ENCODE peak calls at places on chromosomes 16 and 17, in five cellular contexts. E is HepG2, C is NT2/D1, H is GM12878, U is H1. T is an unnamed sample.

GRCh38 chr17:54906713-54907112 is 6.1 kb downstream of the TOM1L1 start:
- DNase-seq in E (no peak), C (no peak), H (no peak), U (no peak), T (no peak)

GRCh38 chr16:53849994-53850393 is 146.0 kb downstream of the FTO start:
- DNase-seq in E (no peak), C (no peak), H (no peak), U (no peak), T (no peak)

GRCh38 chr17:15334266-15334665 is 7.1 kb downstream of the TEKT3 start:
- DNase-seq in E (no peak), C (no peak), H (no peak), U (no peak), T (no peak)

GRCh38 chr17:67800495-67800928 is 24.8 kb upstream of the BPTF start:
- DNase-seq in E (peak; percentile 83), C (peak; percentile 48), H (peak; percentile 59), U (peak; percentile 87), T (peak; percentile 82)

GRCh38 chr17:10051112-10051511 is 146.0 kb upstream of the RCVRN start:
- DNase-seq in E (no peak), C (no peak), H (no peak), U (no peak), T (no peak)

GRCh38 chr17:77465358-77466041 is 324.7 kb downstream of the SEC14L1 start:
- DNase-seq in E (no peak), C (no peak), H (peak; percentile 86), U (peak; percentile 63), T (no peak)

GRCh38 chr16:66961065-66961744 is at the start of gene CES3:
- DNase-seq in E (peak; percentile 85), C (peak; percentile 84), H (no peak), U (peak; percentile 87), T (peak; percentile 89)

GRCh38 chr16:62105244-62105643 is 69.0 kb upstream of the CDH8 start:
- DNase-seq in E (no peak), C (no peak), H (no peak), U (no peak), T (no peak)

GRCh38 chr17:80833952-80834895 is 157.4 kb upstream of the CHMP6 start:
- DNase-seq in E (no peak), C (no peak), H (no peak), U (no peak), T (no peak)

GRCh38 chr17:14307560-14308024 is 6.7 kb downstream of the HS3ST3B1 start:
- DNase-seq in E (peak; percentile 42), C (no peak), H (no peak), U (no peak), T (no peak)

GRCh38 chr16:10981697-10982216 is 37.4 kb downstream of the CLEC16A start:
- DNase-seq in E (peak; percentile 45), C (no peak), H (no peak), U (peak; percentile 69), T (peak; percentile 32)

GRCh38 chr17:33492731-33493260 is 199.7 kb upstream of the ASIC2 start:
- DNase-seq in E (no peak), C (no peak), H (no peak), U (no peak), T (no peak)

GRCh38 chr17:47742319-47743181 is 9.5 kb downstream of the TBX21 start:
- DNase-seq in E (peak; percentile 35), C (peak; percentile 28), H (no peak), U (peak; percentile 89), T (peak; percentile 83)

GRCh38 chr17:77280304-77280910 is 139.6 kb downstream of the SEC14L1 start:
- DNase-seq in E (no peak), C (no peak), H (no peak), U (peak; percentile 66), T (no peak)

GRCh38 chr16:54447606-54448440 is 161.2 kb upstream of the IRX3 start:
- DNase-seq in E (no peak), C (no peak), H (no peak), U (no peak), T (no peak)

GRCh38 chr16:11105038-11105903 is 150.7 kb downstream of the SOCS1 start:
- DNase-seq in E (peak; percentile 90), C (no peak), H (peak; percentile 86), U (no peak), T (no peak)

GRCh38 chr17:28941251-28941650 is 10.1 kb downstream of the PHF12 start:
- DNase-seq in E (no peak), C (no peak), H (no peak), U (no peak), T (no peak)

GRCh38 chr17:17044846-17045561 is 2.7 kb downstream of the MPRIP start:
- DNase-seq in E (no peak), C (no peak), H (peak; percentile 35), U (no peak), T (no peak)
- TF ChIP-seq SUZ12 in E (no peak), C (no peak), H (no peak), U (no peak), T (no peak)

GRCh38 chr17:43907425-43907981 is at the start of gene MPP2:
- DNase-seq in E (peak; percentile 20), C (peak; percentile 67), H (no peak), U (peak; percentile 91), T (peak; percentile 83)
- TF ChIP-seq SUZ12 in E (no peak), C (no peak), H (peak; percentile 92), U (no peak), T (no peak)

DNA sequence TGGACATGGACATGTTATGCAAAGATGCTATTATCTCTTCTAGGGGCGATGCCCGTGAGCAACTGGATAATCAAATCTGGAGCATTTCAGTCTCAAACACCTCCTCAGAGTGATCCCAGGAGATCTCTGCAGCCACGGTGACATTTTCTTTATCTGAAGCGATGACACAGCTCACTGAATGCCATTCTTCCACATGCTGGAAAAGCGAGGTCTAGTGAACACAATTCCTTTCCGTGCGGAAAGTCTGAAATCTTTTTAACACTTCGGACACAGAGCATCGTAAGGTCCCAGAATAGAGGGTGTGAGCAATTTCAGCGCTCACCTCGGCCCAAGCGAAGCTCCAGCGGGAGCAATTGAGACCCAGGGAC is 531 bp upstream of the HASPIN start:
- DNase-seq in E (no peak), C (no peak), H (no peak), U (no peak), T (no peak)
- TF ChIP-seq SUZ12 in E (no peak), C (no peak), H (no peak), U (no peak), T (no peak)

GRCh38 chr17:57862990-57863667 is 13.3 kb upstream of the MRPS23 start:
- DNase-seq in E (peak; percentile 94), C (no peak), H (no peak), U (no peak), T (no peak)

GRCh38 chr17:57861000-57861736 is 11.3 kb upstream of the MRPS23 start:
- DNase-seq in E (peak; percentile 94), C (no peak), H (no peak), U (peak; percentile 64), T (no peak)

GRCh38 chr17:57860414-57860999 is 10.7 kb upstream of the MRPS23 start:
- DNase-seq in E (no peak), C (no peak), H (no peak), U (no peak), T (no peak)

GRCh38 chr17:57862410-57862989 is 12.7 kb upstream of the MRPS23 start:
- DNase-seq in E (no peak), C (no peak), H (no peak), U (no peak), T (no peak)

GRCh38 chr17:57861737-57862409 is 12.0 kb upstream of the MRPS23 start:
- DNase-seq in E (peak; percentile 54), C (no peak), H (no peak), U (peak; percentile 70), T (no peak)
- TF ChIP-seq SUZ12 in E (no peak), C (no peak), H (no peak), U (peak; percentile 46), T (no peak)

T was measured in HEK293T.